ENCODE peak calls at places on chromosomes 12 and 14, in four cellular contexts. One of them, this sample, is unnamed.

GRCh38 chr12:53232641-53233538 is 881 bp upstream of the RARG start:
- DNase-seq in A549: peak
- DNase-seq in right lobe of liver: peak
- DNase-seq in tibial nerve: peak
- DNase-seq in this sample: no peak

GRCh38 chr12:58537278-58537677 is 383.0 kb downstream of the LRIG3 start:
- DNase-seq in A549: no peak
- DNase-seq in tibial nerve: no peak
- DNase-seq in right lobe of liver: no peak
- DNase-seq in this sample: no peak

GRCh38 chr14:29444216-29444615 is 483.4 kb downstream of the PRKD1 start:
- DNase-seq in tibial nerve: no peak
- DNase-seq in A549: no peak
- DNase-seq in right lobe of liver: no peak
- DNase-seq in this sample: no peak

GRCh38 chr12:88453323-88453722 is 126.9 kb downstream of the KITLG start:
- DNase-seq in tibial nerve: no peak
- DNase-seq in A549: no peak
- DNase-seq in right lobe of liver: no peak
- DNase-seq in this sample: no peak

GRCh38 chr12:112252184-112252583 is 126.8 kb downstream of the TRAFD1 start:
- DNase-seq in tibial nerve: no peak
- DNase-seq in right lobe of liver: no peak
- DNase-seq in A549: no peak
- DNase-seq in this sample: no peak

GRCh38 chr12:56487448-56488040 is 417 bp downstream of the GLS2 start:
- DNase-seq in right lobe of liver: peak
- DNase-seq in A549: no peak
- DNase-seq in tibial nerve: no peak
- DNase-seq in this sample: no peak

GRCh38 chr12:5305425-5305824 is 126.5 kb upstream of the NTF3 start:
- DNase-seq in tibial nerve: no peak
- DNase-seq in right lobe of liver: no peak
- DNase-seq in A549: no peak
- DNase-seq in this sample: peak

GRCh38 chr12:75489613-75490210 is 9.2 kb downstream of the GLIPR1 start:
- DNase-seq in tibial nerve: no peak
- DNase-seq in right lobe of liver: no peak
- DNase-seq in A549: no peak
- DNase-seq in this sample: no peak

GRCh38 chr12:120709976-120710804 is at the start of gene UNC119B:
- DNase-seq in right lobe of liver: peak
- DNase-seq in A549: peak
- DNase-seq in tibial nerve: peak
- DNase-seq in this sample: peak

GRCh38 chr14:93956514-93957332 is 19.6 kb downstream of the ASB2 start:
- DNase-seq in tibial nerve: no peak
- DNase-seq in right lobe of liver: peak
- DNase-seq in A549: no peak
- DNase-seq in this sample: peak

GRCh38 chr12:64696065-64696741 is 63.0 kb downstream of the GNS start:
- DNase-seq in tibial nerve: no peak
- DNase-seq in A549: peak
- DNase-seq in right lobe of liver: no peak
- DNase-seq in this sample: no peak

GRCh38 chr12:49867580-49868341 is 24.9 kb upstream of the BCDIN3D start:
- DNase-seq in right lobe of liver: no peak
- DNase-seq in tibial nerve: no peak
- DNase-seq in A549: no peak
- DNase-seq in this sample: peak

GRCh38 chr12:95836630-95837239 is 22.0 kb upstream of the SNRPF start:
- DNase-seq in tibial nerve: no peak
- DNase-seq in A549: peak
- DNase-seq in right lobe of liver: no peak
- DNase-seq in this sample: no peak

GRCh38 chr12:38053655-38054464 is 262.7 kb upstream of the ALG10B start:
- DNase-seq in right lobe of liver: no peak
- DNase-seq in tibial nerve: no peak
- DNase-seq in A549: peak
- DNase-seq in this sample: no peak

GRCh38 chr12:48105321-48105866 is 485 bp downstream of the SENP1 start:
- DNase-seq in right lobe of liver: no peak
- DNase-seq in tibial nerve: no peak
- DNase-seq in A549: no peak
- DNase-seq in this sample: no peak
- TF ChIP-seq POLR2A in right lobe of liver: no peak
- TF ChIP-seq POLR2A in tibial nerve: no peak
- TF ChIP-seq POLR2A in A549: no peak
- TF ChIP-seq POLR2A in this sample: no peak

DNA sequence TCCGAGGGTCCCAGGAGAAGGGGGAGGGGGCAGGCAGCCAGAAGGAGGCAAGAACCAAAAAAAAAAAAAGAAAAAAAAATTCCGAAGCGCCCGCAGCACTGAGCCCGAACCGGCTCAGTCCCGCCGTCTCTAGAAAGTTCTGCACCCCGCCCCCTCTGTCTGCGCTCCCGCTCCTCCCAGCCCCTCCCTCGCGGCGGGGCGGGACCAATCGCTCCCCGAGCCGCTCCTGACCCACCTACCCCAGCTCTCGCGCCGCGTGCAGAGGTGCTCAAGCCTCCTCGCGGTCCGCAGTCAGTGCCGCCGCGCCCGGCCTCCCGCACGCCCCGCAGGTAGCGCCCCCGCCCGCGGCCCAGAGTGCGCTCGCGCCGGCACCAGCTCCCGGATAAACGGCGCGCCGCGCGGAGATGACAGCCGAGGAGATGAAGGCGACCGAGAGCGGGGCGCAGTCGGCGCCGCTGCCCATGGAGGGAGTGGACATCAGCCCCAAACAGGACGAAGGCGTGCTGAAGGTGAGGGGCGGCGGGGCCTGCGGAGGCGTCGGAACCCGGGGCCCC is at the start of gene FKBP4:
- DNase-seq in tibial nerve: peak
- DNase-seq in A549: peak
- DNase-seq in right lobe of liver: peak
- DNase-seq in this sample: peak
- TF ChIP-seq POLR2A in tibial nerve: peak
- TF ChIP-seq POLR2A in A549: peak
- TF ChIP-seq POLR2A in right lobe of liver: peak
- TF ChIP-seq POLR2A in this sample: no peak

GRCh38 chr14:69648480-69649414 is 37.4 kb downstream of the SUSD6 start:
- DNase-seq in tibial nerve: no peak
- DNase-seq in right lobe of liver: no peak
- DNase-seq in A549: peak
- DNase-seq in this sample: no peak
- TF ChIP-seq POLR2A in tibial nerve: no peak
- TF ChIP-seq POLR2A in right lobe of liver: no peak
- TF ChIP-seq POLR2A in A549: no peak
- TF ChIP-seq POLR2A in this sample: no peak

GRCh38 chr12:15772405-15773018 is 16.7 kb downstream of the EPS8 start:
- DNase-seq in right lobe of liver: no peak
- DNase-seq in tibial nerve: no peak
- DNase-seq in A549: peak
- DNase-seq in this sample: no peak
- TF ChIP-seq POLR2A in right lobe of liver: no peak
- TF ChIP-seq POLR2A in tibial nerve: no peak
- TF ChIP-seq POLR2A in A549: no peak
- TF ChIP-seq POLR2A in this sample: no peak

GRCh38 chr12:42394429-42394828 is 68.5 kb downstream of the PPHLN1 start:
- DNase-seq in tibial nerve: no peak
- DNase-seq in A549: no peak
- DNase-seq in right lobe of liver: no peak
- DNase-seq in this sample: no peak
- TF ChIP-seq POLR2A in tibial nerve: no peak
- TF ChIP-seq POLR2A in A549: no peak
- TF ChIP-seq POLR2A in right lobe of liver: no peak
- TF ChIP-seq POLR2A in this sample: no peak

This sample was measured in spleen.